ENCODE peak calls at places on chromosomes 3 and 15, in eight cellular contexts. One of them, this sample, is unnamed.

GRCh38 chr3:156614642-156615511 is 59.5 kb upstream of the TIPARP start:
- DNase-seq in MM.1S: peak
- DNase-seq in iPS-NIHi11: no peak
- DNase-seq in HAP-1: no peak
- DNase-seq in B cell: peak
- DNase-seq in left ventricle myocardium inferior: no peak
- DNase-seq in T-helper 17 cell: no peak
- DNase-seq in NCI-H774: peak
- DNase-seq in this sample: no peak

GRCh38 chr3:23611737-23612295 is 193.9 kb upstream of the UBE2E1 start:
- DNase-seq in MM.1S: no peak
- DNase-seq in iPS-NIHi11: no peak
- DNase-seq in HAP-1: no peak
- DNase-seq in B cell: peak
- DNase-seq in left ventricle myocardium inferior: peak
- DNase-seq in T-helper 17 cell: no peak
- DNase-seq in NCI-H774: no peak
- DNase-seq in this sample: no peak

GRCh38 chr3:51340989-51341636 is 44.0 kb upstream of the MANF start:
- DNase-seq in MM.1S: no peak
- DNase-seq in iPS-NIHi11: no peak
- DNase-seq in HAP-1: no peak
- DNase-seq in B cell: no peak
- DNase-seq in left ventricle myocardium inferior: peak
- DNase-seq in T-helper 17 cell: no peak
- DNase-seq in NCI-H774: no peak
- DNase-seq in this sample: no peak

GRCh38 chr15:45326776-45327175 is 51.6 kb downstream of the GATM start:
- DNase-seq in MM.1S: no peak
- DNase-seq in iPS-NIHi11: no peak
- DNase-seq in HAP-1: peak
- DNase-seq in B cell: no peak
- DNase-seq in left ventricle myocardium inferior: no peak
- DNase-seq in T-helper 17 cell: no peak
- DNase-seq in NCI-H774: no peak
- DNase-seq in this sample: peak

GRCh38 chr3:124747111-124747981 is 17.1 kb downstream of the UMPS start:
- DNase-seq in MM.1S: no peak
- DNase-seq in iPS-NIHi11: no peak
- DNase-seq in HAP-1: no peak
- DNase-seq in B cell: no peak
- DNase-seq in left ventricle myocardium inferior: no peak
- DNase-seq in T-helper 17 cell: no peak
- DNase-seq in NCI-H774: no peak
- DNase-seq in this sample: no peak

GRCh38 chr15:62426387-62426956 is 261.4 kb upstream of the C2CD4B start:
- DNase-seq in MM.1S: no peak
- DNase-seq in iPS-NIHi11: no peak
- DNase-seq in HAP-1: no peak
- DNase-seq in B cell: no peak
- DNase-seq in left ventricle myocardium inferior: no peak
- DNase-seq in T-helper 17 cell: no peak
- DNase-seq in NCI-H774: no peak
- DNase-seq in this sample: no peak

GRCh38 chr3:36196058-36196457 is 184.2 kb upstream of the STAC start:
- DNase-seq in MM.1S: no peak
- DNase-seq in iPS-NIHi11: no peak
- DNase-seq in HAP-1: no peak
- DNase-seq in B cell: no peak
- DNase-seq in left ventricle myocardium inferior: no peak
- DNase-seq in T-helper 17 cell: no peak
- DNase-seq in NCI-H774: no peak
- DNase-seq in this sample: no peak

GRCh38 chr3:122911901-122912300 is 115.7 kb downstream of the SEMA5B start:
- DNase-seq in MM.1S: no peak
- DNase-seq in iPS-NIHi11: no peak
- DNase-seq in HAP-1: no peak
- DNase-seq in B cell: no peak
- DNase-seq in left ventricle myocardium inferior: no peak
- DNase-seq in T-helper 17 cell: no peak
- DNase-seq in NCI-H774: no peak
- DNase-seq in this sample: no peak

GRCh38 chr3:152269423-152270144 is 855 bp downstream of the MBNL1 start:
- DNase-seq in MM.1S: peak
- DNase-seq in iPS-NIHi11: peak
- DNase-seq in HAP-1: peak
- DNase-seq in B cell: peak
- DNase-seq in left ventricle myocardium inferior: no peak
- DNase-seq in T-helper 17 cell: no peak
- DNase-seq in NCI-H774: peak
- DNase-seq in this sample: peak

GRCh38 chr15:96070636-96071035 is 259.9 kb upstream of the NR2F2 start:
- DNase-seq in MM.1S: no peak
- DNase-seq in iPS-NIHi11: no peak
- DNase-seq in HAP-1: no peak
- DNase-seq in B cell: no peak
- DNase-seq in left ventricle myocardium inferior: no peak
- DNase-seq in T-helper 17 cell: no peak
- DNase-seq in NCI-H774: no peak
- DNase-seq in this sample: no peak

GRCh38 chr15:45943255-45943654 is 308.4 kb downstream of the SQOR start:
- DNase-seq in MM.1S: no peak
- DNase-seq in iPS-NIHi11: no peak
- DNase-seq in HAP-1: no peak
- DNase-seq in B cell: no peak
- DNase-seq in left ventricle myocardium inferior: no peak
- DNase-seq in T-helper 17 cell: no peak
- DNase-seq in NCI-H774: no peak
- DNase-seq in this sample: no peak

GRCh38 chr3:99562138-99562537 is 76.3 kb upstream of the COL8A1 start:
- DNase-seq in MM.1S: no peak
- DNase-seq in iPS-NIHi11: peak
- DNase-seq in HAP-1: no peak
- DNase-seq in B cell: no peak
- DNase-seq in left ventricle myocardium inferior: no peak
- DNase-seq in T-helper 17 cell: no peak
- DNase-seq in NCI-H774: no peak
- DNase-seq in this sample: no peak

GRCh38 chr15:58543664-58544335 is 112.0 kb downstream of the LIPC start:
- DNase-seq in MM.1S: no peak
- DNase-seq in iPS-NIHi11: no peak
- DNase-seq in HAP-1: no peak
- DNase-seq in B cell: no peak
- DNase-seq in left ventricle myocardium inferior: no peak
- DNase-seq in T-helper 17 cell: no peak
- DNase-seq in NCI-H774: no peak
- DNase-seq in this sample: no peak

This sample was measured in NCI-H2227 treated with DMSO at 0.1 percent for 48 hours.